ENCODE peak calls at places on chromosomes 12 and 14, in nine cellular contexts. C is stimulated activated CD8-positive, alpha-beta memory T cell treated with anti-CD3 and anti-CD28 coated beads, Interleukin-7, amount 100 ng/mL, for 1 hour; K is CD4-positive, alpha-beta T cell; R is activated T-cell treated with anti-CD3 and anti-CD28 coated beads for 1 hour; Y is HCT116; X is GM06990; U is AG09309; P is putamen; J is PC-9. M is an unnamed sample.

GRCh38 chr12:70292017-70292776 is 49.0 kb downstream of the CNOT2 start:
- DNase-seq in C (no peak), K (no peak), R (no peak), Y (no peak), X (no peak), U (no peak), P (no peak), J (no peak), M (no peak)

GRCh38 chr12:90833228-90833627 is 121.7 kb downstream of the CCER1 start:
- DNase-seq in C (no peak), K (no peak), R (no peak), Y (no peak), X (no peak), U (no peak), P (no peak), J (no peak), M (no peak)

GRCh38 chr12:6620137-6620884 is 13.1 kb upstream of the CHD4 start:
- DNase-seq in C (no peak), K (peak; percentile 26), R (no peak), Y (no peak), X (peak; percentile 27), U (no peak), P (no peak), J (no peak), M (no peak)

GRCh38 chr14:89427426-89428162 is 10.6 kb upstream of the FOXN3 start:
- DNase-seq in C (no peak), K (no peak), R (no peak), Y (no peak), X (no peak), U (no peak), P (no peak), J (no peak), M (peak; percentile 40)

GRCh38 chr12:121812320-121812871 is 8.6 kb downstream of the SETD1B start:
- DNase-seq in C (no peak), K (no peak), R (no peak), Y (no peak), X (no peak), U (no peak), P (no peak), J (peak; percentile 72), M (no peak)

GRCh38 chr14:82528011-82528410 is 994.4 kb upstream of the SEL1L start:
- DNase-seq in C (no peak), K (no peak), R (no peak), Y (no peak), X (no peak), U (no peak), P (no peak), J (no peak), M (no peak)

GRCh38 chr14:52111583-52111982 is 42.7 kb upstream of the NID2 start:
- DNase-seq in C (no peak), K (no peak), R (no peak), Y (peak; percentile 27), X (no peak), U (no peak), P (no peak), J (no peak), M (no peak)

GRCh38 chr14:99093532-99094517 is 178.2 kb downstream of the BCL11B start:
- DNase-seq in C (no peak), K (no peak), R (no peak), Y (no peak), X (no peak), U (no peak), P (no peak), J (no peak), M (no peak)

GRCh38 chr14:29548948-29549370 is 378.7 kb downstream of the PRKD1 start:
- DNase-seq in C (no peak), K (no peak), R (no peak), Y (peak; percentile 12), X (no peak), U (peak; percentile 49), P (peak; percentile 73), J (no peak), M (peak; percentile 92)

GRCh38 chr12:40988335-40988734 is 199.8 kb upstream of the PDZRN4 start:
- DNase-seq in C (no peak), K (no peak), R (no peak), Y (no peak), X (no peak), U (no peak), P (no peak), J (no peak), M (no peak)

GRCh38 chr14:52703225-52703624 is 3.8 kb upstream of the PSMC6 start:
- DNase-seq in C (no peak), K (no peak), R (no peak), Y (no peak), X (no peak), U (peak; percentile 90), P (no peak), J (peak; percentile 29), M (no peak)

GRCh38 chr12:25308761-25309160 is 58.0 kb upstream of the KRAS start:
- DNase-seq in C (no peak), K (no peak), R (no peak), Y (no peak), X (no peak), U (no peak), P (no peak), J (no peak), M (no peak)

GRCh38 chr12:123131291-123131831 is 19.5 kb downstream of the PITPNM2 start:
- DNase-seq in C (no peak), K (no peak), R (no peak), Y (no peak), X (no peak), U (no peak), P (no peak), J (peak; percentile 42), M (no peak)

GRCh38 chr12:112570096-112570495 is 151.3 kb downstream of the PTPN11 start:
- DNase-seq in C (no peak), K (no peak), R (no peak), Y (no peak), X (no peak), U (no peak), P (no peak), J (no peak), M (no peak)

GRCh38 chr14:90109858-90110257 is 48.1 kb downstream of the KCNK13 start:
- DNase-seq in C (no peak), K (no peak), R (no peak), Y (peak; percentile 38), X (no peak), U (no peak), P (no peak), J (no peak), M (no peak)

GRCh38 chr12:70383484-70383883 is 17.4 kb downstream of the KCNMB4 start:
- DNase-seq in C (no peak), K (no peak), R (no peak), Y (no peak), X (no peak), U (no peak), P (no peak), J (no peak), M (no peak)

GRCh38 chr14:55780156-55780946 is 200.3 kb downstream of the KTN1 start:
- DNase-seq in C (no peak), K (no peak), R (no peak), Y (no peak), X (no peak), U (peak; percentile 29), P (no peak), J (peak; percentile 77), M (no peak)

GRCh38 chr12:57241556-57242310 is 9.3 kb downstream of the STAC3 start:
- DNase-seq in C (no peak), K (no peak), R (no peak), Y (no peak), X (no peak), U (no peak), P (no peak), J (no peak), M (no peak)

GRCh38 chr12:15939111-15939510 is 28.0 kb downstream of the DERA start:
- DNase-seq in C (no peak), K (no peak), R (no peak), Y (no peak), X (no peak), U (no peak), P (no peak), J (no peak), M (no peak)

GRCh38 chr14:96662116-96662901 is 134.9 kb upstream of the VRK1 start:
- DNase-seq in C (no peak), K (no peak), R (no peak), Y (no peak), X (no peak), U (no peak), P (no peak), J (no peak), M (no peak)

GRCh38 chr14:69046468-69046867 is 67.4 kb upstream of the ACTN1 start:
- DNase-seq in C (no peak), K (no peak), R (no peak), Y (no peak), X (no peak), U (no peak), P (no peak), J (no peak), M (no peak)

GRCh38 chr14:73227812-73228781 is 9.2 kb upstream of the PAPLN start:
- DNase-seq in C (no peak), K (no peak), R (no peak), Y (no peak), X (no peak), U (no peak), P (no peak), J (peak; percentile 51), M (no peak)

GRCh38 chr14:37056473-37056872 is 115.9 kb downstream of the SLC25A21 start:
- DNase-seq in C (no peak), K (no peak), R (no peak), Y (no peak), X (no peak), U (no peak), P (no peak), J (no peak), M (no peak)

GRCh38 chr12:105289114-105289904 is 41.2 kb upstream of the C12orf75 start:
- DNase-seq in C (no peak), K (no peak), R (no peak), Y (no peak), X (no peak), U (no peak), P (no peak), J (no peak), M (no peak)